ENCODE peak calls at places on chromosomes 4 and X, in seven cellular contexts. L is mammary epithelial cell, M is heart left ventricle, F is sigmoid colon, Y is pancreas, T is colonic mucosa, N is A673. V is an unnamed sample. For H3K4me1, the result is how much of the 10 kb centered on the place peaks cover.

GRCh38 chr4:8038702-8039251 is 99.1 kb upstream of the AFAP1 start:
- DNase-seq in L (no peak), M (no peak), F (no peak), Y (no peak), T (no peak), N (no peak), V (no peak)

GRCh38 chr4:23819041-23819511 is 70.8 kb downstream of the PPARGC1A start:
- DNase-seq in L (no peak), M (no peak), F (no peak), Y (no peak), T (no peak), N (no peak), V (no peak)

GRCh38 chrX:3939967-3940610 is 226.6 kb upstream of the PRKX start:
- DNase-seq in L (peak), M (no peak), F (no peak), Y (no peak), T (no peak), N (peak), V (no peak)

GRCh38 chr4:55367084-55367722 is 21.2 kb downstream of the SRD5A3 start:
- DNase-seq in L (no peak), M (no peak), F (no peak), Y (no peak), T (no peak), N (no peak), V (no peak)

GRCh38 chr4:104897297-104897645 is 249.4 kb upstream of the TET2 start:
- DNase-seq in L (no peak), M (no peak), F (no peak), Y (no peak), T (no peak), N (no peak), V (no peak)

GRCh38 chr4:112099701-112100289 is 45.5 kb upstream of the FAM241A start:
- DNase-seq in L (peak), M (no peak), F (no peak), Y (no peak), T (no peak), N (peak), V (peak)

GRCh38 chrX:368811-369562 is 17.7 kb downstream of the PPP2R3B start:
- DNase-seq in L (no peak), M (no peak), F (no peak), Y (no peak), T (no peak), N (peak), V (no peak)

GRCh38 chrX:38038501-38038900 is 32.1 kb downstream of the SYTL5 start:
- DNase-seq in L (no peak), M (no peak), F (no peak), Y (no peak), T (no peak), N (no peak), V (no peak)

DNA sequence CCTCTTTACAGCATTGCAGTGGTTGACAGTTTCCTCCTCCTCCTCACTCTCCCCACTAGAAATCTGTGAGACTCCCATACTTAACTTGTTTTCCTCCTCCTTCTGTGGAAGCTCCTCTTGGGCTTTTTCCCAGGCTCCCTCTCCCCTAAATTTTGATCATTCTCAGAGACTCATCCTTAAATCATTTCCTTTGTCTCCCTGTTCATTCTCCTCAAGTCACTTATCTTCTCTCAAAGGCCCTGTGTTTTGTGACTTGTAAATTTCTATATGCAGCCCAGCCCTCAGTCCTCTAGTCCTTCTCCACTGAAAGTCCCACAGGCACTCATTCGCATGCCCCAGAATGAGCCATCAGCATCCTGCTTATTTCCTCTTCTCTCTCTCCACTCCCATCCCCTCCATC is 171.8 kb downstream of the SOWAHB start:
- DNase-seq in L (no peak), M (no peak), F (no peak), Y (no peak), T (no peak), N (no peak), V (no peak)
- H3K4me1 ChIP-seq in L (under half), M (under half), F (under half), Y (under half), T (under half), N (under half), V (under half)

GRCh38 chr4:119138046-119138445 is 2.4 kb downstream of the MYOZ2 start:
- DNase-seq in L (no peak), M (no peak), F (no peak), Y (no peak), T (no peak), N (peak), V (no peak)

GRCh38 chr4:119139822-119140252 is 4.2 kb downstream of the MYOZ2 start:
- DNase-seq in L (no peak), M (no peak), F (no peak), Y (no peak), T (no peak), N (no peak), V (no peak)

GRCh38 chr4:119139316-119139715 is 3.7 kb downstream of the MYOZ2 start:
- DNase-seq in L (peak), M (no peak), F (no peak), Y (no peak), T (no peak), N (no peak), V (no peak)

GRCh38 chr4:119135721-119136121 is at the start of gene MYOZ2:
- DNase-seq in L (peak), M (no peak), F (no peak), Y (no peak), T (no peak), N (no peak), V (no peak)

DNA sequence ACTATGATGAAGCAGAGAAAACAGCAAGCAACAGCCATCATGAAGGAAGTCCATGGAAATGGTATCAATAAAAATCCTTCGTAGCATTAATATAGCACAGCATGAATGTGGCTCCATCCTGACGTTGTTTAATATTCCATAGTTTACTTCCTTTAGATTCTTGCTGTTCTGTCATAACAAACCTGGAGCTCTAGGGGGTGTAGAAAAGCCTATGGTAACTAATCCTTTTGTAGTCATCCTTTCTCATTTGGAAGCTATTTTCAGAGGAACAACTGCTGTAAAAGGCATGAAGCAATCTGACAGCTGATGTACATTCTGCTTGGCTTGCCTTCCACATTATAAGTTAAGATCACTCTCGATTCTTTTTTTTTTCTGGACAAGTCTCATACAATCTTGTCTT is 909 bp downstream of the MYOZ2 start:
- DNase-seq in L (no peak), M (no peak), F (no peak), Y (no peak), T (no peak), N (peak), V (no peak)
- TF ChIP-seq CTCF in L (no peak), M (no peak), F (no peak), Y (no peak), T (no peak), N (no peak), V (peak)

GRCh38 chr4:1043162-1043561 is 31.7 kb downstream of the FGFRL1 start:
- DNase-seq in L (no peak), M (no peak), F (no peak), Y (no peak), T (no peak), N (no peak), V (no peak)
- H3K4me3 ChIP-seq in L (no peak), M (no peak), F (no peak), Y (no peak), T (no peak), N (no peak), V (no peak)

GRCh38 chr4:128521156-128521555 is 233.5 kb upstream of the PGRMC2 start:
- DNase-seq in L (no peak), M (no peak), F (no peak), Y (no peak), T (no peak), N (no peak), V (no peak)
- H3K4me1 ChIP-seq in L (under half), M (under half), F (under half), Y (under half), T (under half), N (under half), V (under half)

GRCh38 chrX:154836163-154836562 is 1.7 kb upstream of the SMIM9 start:
- DNase-seq in L (no peak), M (no peak), F (no peak), Y (no peak), T (no peak), N (no peak), V (no peak)

GRCh38 chrX:154840856-154841255 is 6.4 kb upstream of the SMIM9 start:
- DNase-seq in L (peak), M (no peak), F (no peak), Y (no peak), T (no peak), N (peak), V (peak)
- TF ChIP-seq CTCF in L (peak), M (peak), F (no peak), Y (peak), T (peak), N (peak), V (peak)

GRCh38 chrX:149829751-149830191 is 48.0 kb downstream of the MAGEA9 start:
- DNase-seq in L (peak), M (no peak), F (no peak), Y (no peak), T (no peak), N (no peak), V (no peak)
- H3K4me3 ChIP-seq in L (peak), M (peak), F (peak), Y (no peak), T (no peak), N (no peak), V (no peak)

DNA sequence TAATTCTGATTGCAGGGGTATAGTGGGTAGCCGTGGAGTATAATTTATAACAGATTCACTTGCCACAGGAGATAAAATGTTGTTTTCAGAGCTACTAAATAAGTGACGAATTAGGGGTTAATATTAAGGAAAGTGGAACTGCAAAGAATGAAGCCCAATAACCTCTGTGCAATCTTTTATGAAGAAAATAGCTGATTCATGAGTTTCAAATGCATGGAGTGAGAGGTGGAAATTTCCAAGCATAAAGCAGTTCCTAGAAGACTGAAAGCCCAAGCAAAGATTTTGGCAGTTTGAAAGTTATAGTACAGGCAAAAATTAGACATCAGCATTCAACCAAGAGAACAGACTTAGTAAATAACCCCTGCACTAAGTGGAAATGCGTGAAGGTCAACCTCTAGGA is 1782.4 kb upstream of the PCDH10 start:
- DNase-seq in L (no peak), M (no peak), F (no peak), Y (no peak), T (no peak), N (no peak), V (no peak)
- H3K4me1 ChIP-seq in L (under half), M (under half), F (under half), Y (under half), T (under half), N (under half), V (under half)

V was measured in Caco-2.